ENCODE peak calls at places on chromosomes 7 and 10, in ten cellular contexts. One of them, this sample, is unnamed. For H3K4me1 and H3K9me3, the result is how much of the 10 kb centered on the place peaks cover.

GRCh38 chr10:101867931-101868330 is 24.3 kb upstream of the KCNIP2 start:
- DNase-seq in endothelial cell of umbilical vein: no peak
- DNase-seq in Caco-2: no peak
- DNase-seq in CD8-positive, alpha-beta T cell: no peak
- DNase-seq in mucosa of descending colon: no peak
- DNase-seq in OCI-LY7: no peak
- DNase-seq in heart left ventricle: no peak
- DNase-seq in mammary epithelial cell: no peak
- DNase-seq in colonic mucosa: no peak
- DNase-seq in prostate gland: no peak
- DNase-seq in this sample: no peak

GRCh38 chr10:55629792-55630490 is 731.1 kb downstream of the ZWINT start:
- DNase-seq in endothelial cell of umbilical vein: peak
- DNase-seq in Caco-2: no peak
- DNase-seq in CD8-positive, alpha-beta T cell: no peak
- DNase-seq in mucosa of descending colon: peak
- DNase-seq in OCI-LY7: no peak
- DNase-seq in heart left ventricle: peak
- DNase-seq in mammary epithelial cell: no peak
- DNase-seq in colonic mucosa: peak
- DNase-seq in prostate gland: no peak
- DNase-seq in this sample: no peak

GRCh38 chr7:78620931-78621330 is 822.4 kb downstream of the PHTF2 start:
- DNase-seq in endothelial cell of umbilical vein: peak
- DNase-seq in Caco-2: no peak
- DNase-seq in CD8-positive, alpha-beta T cell: no peak
- DNase-seq in mucosa of descending colon: no peak
- DNase-seq in OCI-LY7: peak
- DNase-seq in heart left ventricle: no peak
- DNase-seq in mammary epithelial cell: peak
- DNase-seq in colonic mucosa: no peak
- DNase-seq in prostate gland: no peak
- DNase-seq in this sample: no peak

GRCh38 chr10:117914330-117914729 is 132.4 kb downstream of the RAB11FIP2 start:
- DNase-seq in endothelial cell of umbilical vein: no peak
- DNase-seq in Caco-2: no peak
- DNase-seq in CD8-positive, alpha-beta T cell: no peak
- DNase-seq in mucosa of descending colon: no peak
- DNase-seq in OCI-LY7: no peak
- DNase-seq in heart left ventricle: no peak
- DNase-seq in mammary epithelial cell: no peak
- DNase-seq in colonic mucosa: no peak
- DNase-seq in prostate gland: no peak
- DNase-seq in this sample: no peak

GRCh38 chr10:86361134-86362128 is 5.2 kb downstream of the GRID1 start:
- DNase-seq in endothelial cell of umbilical vein: no peak
- DNase-seq in Caco-2: peak
- DNase-seq in CD8-positive, alpha-beta T cell: no peak
- DNase-seq in mucosa of descending colon: no peak
- DNase-seq in OCI-LY7: no peak
- DNase-seq in heart left ventricle: peak
- DNase-seq in mammary epithelial cell: no peak
- DNase-seq in colonic mucosa: no peak
- DNase-seq in prostate gland: no peak
- DNase-seq in this sample: peak

GRCh38 chr7:37732253-37732652 is 48.7 kb downstream of the GPR141 start:
- DNase-seq in endothelial cell of umbilical vein: peak
- DNase-seq in Caco-2: peak
- DNase-seq in CD8-positive, alpha-beta T cell: no peak
- DNase-seq in mucosa of descending colon: no peak
- DNase-seq in OCI-LY7: peak
- DNase-seq in heart left ventricle: peak
- DNase-seq in mammary epithelial cell: peak
- DNase-seq in colonic mucosa: peak
- DNase-seq in prostate gland: peak
- DNase-seq in this sample: no peak

GRCh38 chr10:21173433-21173963 is 276.4 kb upstream of the NEBL start:
- DNase-seq in endothelial cell of umbilical vein: no peak
- DNase-seq in Caco-2: peak
- DNase-seq in CD8-positive, alpha-beta T cell: no peak
- DNase-seq in mucosa of descending colon: peak
- DNase-seq in OCI-LY7: no peak
- DNase-seq in heart left ventricle: peak
- DNase-seq in mammary epithelial cell: no peak
- DNase-seq in colonic mucosa: peak
- DNase-seq in prostate gland: no peak
- DNase-seq in this sample: no peak

GRCh38 chr10:69486922-69487730 is 35.9 kb downstream of the TSPAN15 start:
- DNase-seq in endothelial cell of umbilical vein: no peak
- DNase-seq in Caco-2: no peak
- DNase-seq in CD8-positive, alpha-beta T cell: no peak
- DNase-seq in mucosa of descending colon: peak
- DNase-seq in OCI-LY7: no peak
- DNase-seq in heart left ventricle: no peak
- DNase-seq in mammary epithelial cell: peak
- DNase-seq in colonic mucosa: no peak
- DNase-seq in prostate gland: no peak
- DNase-seq in this sample: no peak

GRCh38 chr10:18400201-18400910 is 251.0 kb downstream of the NSUN6 start:
- DNase-seq in endothelial cell of umbilical vein: no peak
- DNase-seq in Caco-2: peak
- DNase-seq in CD8-positive, alpha-beta T cell: no peak
- DNase-seq in mucosa of descending colon: peak
- DNase-seq in OCI-LY7: no peak
- DNase-seq in heart left ventricle: no peak
- DNase-seq in mammary epithelial cell: no peak
- DNase-seq in colonic mucosa: peak
- DNase-seq in prostate gland: no peak
- DNase-seq in this sample: peak

GRCh38 chr10:18401416-18402195 is 249.8 kb downstream of the NSUN6 start:
- DNase-seq in endothelial cell of umbilical vein: no peak
- DNase-seq in Caco-2: no peak
- DNase-seq in CD8-positive, alpha-beta T cell: no peak
- DNase-seq in mucosa of descending colon: no peak
- DNase-seq in OCI-LY7: no peak
- DNase-seq in heart left ventricle: no peak
- DNase-seq in mammary epithelial cell: no peak
- DNase-seq in colonic mucosa: no peak
- DNase-seq in prostate gland: no peak
- DNase-seq in this sample: no peak

GRCh38 chr10:18399158-18399557 is 252.2 kb downstream of the NSUN6 start:
- DNase-seq in endothelial cell of umbilical vein: no peak
- DNase-seq in Caco-2: no peak
- DNase-seq in CD8-positive, alpha-beta T cell: no peak
- DNase-seq in mucosa of descending colon: no peak
- DNase-seq in OCI-LY7: no peak
- DNase-seq in heart left ventricle: no peak
- DNase-seq in mammary epithelial cell: no peak
- DNase-seq in colonic mucosa: no peak
- DNase-seq in prostate gland: no peak
- DNase-seq in this sample: no peak

GRCh38 chr10:18400911-18401260 is 250.5 kb downstream of the NSUN6 start:
- DNase-seq in endothelial cell of umbilical vein: no peak
- DNase-seq in Caco-2: peak
- DNase-seq in CD8-positive, alpha-beta T cell: no peak
- DNase-seq in mucosa of descending colon: peak
- DNase-seq in OCI-LY7: no peak
- DNase-seq in heart left ventricle: no peak
- DNase-seq in mammary epithelial cell: no peak
- DNase-seq in colonic mucosa: peak
- DNase-seq in prostate gland: no peak
- DNase-seq in this sample: peak

GRCh38 chr10:18397886-18398285 is 253.5 kb downstream of the NSUN6 start:
- DNase-seq in endothelial cell of umbilical vein: no peak
- DNase-seq in Caco-2: no peak
- DNase-seq in CD8-positive, alpha-beta T cell: no peak
- DNase-seq in mucosa of descending colon: no peak
- DNase-seq in OCI-LY7: no peak
- DNase-seq in heart left ventricle: no peak
- DNase-seq in mammary epithelial cell: no peak
- DNase-seq in colonic mucosa: no peak
- DNase-seq in prostate gland: no peak
- DNase-seq in this sample: no peak
- H3K4me1 ChIP-seq in endothelial cell of umbilical vein: under half
- H3K4me1 ChIP-seq in Caco-2: under half
- H3K4me1 ChIP-seq in CD8-positive, alpha-beta T cell: under half
- H3K4me1 ChIP-seq in mucosa of descending colon: under half
- H3K4me1 ChIP-seq in OCI-LY7: under half
- H3K4me1 ChIP-seq in heart left ventricle: under half
- H3K4me1 ChIP-seq in mammary epithelial cell: under half
- H3K4me1 ChIP-seq in colonic mucosa: under half
- H3K4me1 ChIP-seq in prostate gland: under half
- H3K4me1 ChIP-seq in this sample: under half

GRCh38 chr7:158164101-158165095 is 423.2 kb downstream of the PTPRN2 start:
- DNase-seq in endothelial cell of umbilical vein: no peak
- DNase-seq in Caco-2: no peak
- DNase-seq in CD8-positive, alpha-beta T cell: no peak
- DNase-seq in mucosa of descending colon: no peak
- DNase-seq in OCI-LY7: no peak
- DNase-seq in heart left ventricle: no peak
- DNase-seq in mammary epithelial cell: no peak
- DNase-seq in colonic mucosa: no peak
- DNase-seq in prostate gland: no peak
- DNase-seq in this sample: no peak
- H3K9me3 ChIP-seq in endothelial cell of umbilical vein: under half
- H3K9me3 ChIP-seq in Caco-2: under half
- H3K9me3 ChIP-seq in CD8-positive, alpha-beta T cell: under half
- H3K9me3 ChIP-seq in mucosa of descending colon: under half
- H3K9me3 ChIP-seq in OCI-LY7: under half
- H3K9me3 ChIP-seq in heart left ventricle: under half
- H3K9me3 ChIP-seq in mammary epithelial cell: under half
- H3K9me3 ChIP-seq in colonic mucosa: under half
- H3K9me3 ChIP-seq in prostate gland: under half
- H3K9me3 ChIP-seq in this sample: under half

GRCh38 chr7:43922726-43923125 is 3.5 kb upstream of the UBE2D4 start:
- DNase-seq in endothelial cell of umbilical vein: no peak
- DNase-seq in Caco-2: no peak
- DNase-seq in CD8-positive, alpha-beta T cell: no peak
- DNase-seq in mucosa of descending colon: no peak
- DNase-seq in OCI-LY7: no peak
- DNase-seq in heart left ventricle: no peak
- DNase-seq in mammary epithelial cell: no peak
- DNase-seq in colonic mucosa: no peak
- DNase-seq in prostate gland: no peak
- DNase-seq in this sample: no peak

GRCh38 chr7:43929529-43930457 is 3.6 kb downstream of the UBE2D4 start:
- DNase-seq in endothelial cell of umbilical vein: no peak
- DNase-seq in Caco-2: peak
- DNase-seq in CD8-positive, alpha-beta T cell: no peak
- DNase-seq in mucosa of descending colon: no peak
- DNase-seq in OCI-LY7: no peak
- DNase-seq in heart left ventricle: no peak
- DNase-seq in mammary epithelial cell: no peak
- DNase-seq in colonic mucosa: no peak
- DNase-seq in prostate gland: no peak
- DNase-seq in this sample: no peak

GRCh38 chr7:43921423-43921822 is 4.8 kb upstream of the UBE2D4 start:
- DNase-seq in endothelial cell of umbilical vein: no peak
- DNase-seq in Caco-2: no peak
- DNase-seq in CD8-positive, alpha-beta T cell: no peak
- DNase-seq in mucosa of descending colon: no peak
- DNase-seq in OCI-LY7: no peak
- DNase-seq in heart left ventricle: no peak
- DNase-seq in mammary epithelial cell: no peak
- DNase-seq in colonic mucosa: no peak
- DNase-seq in prostate gland: no peak
- DNase-seq in this sample: no peak

GRCh38 chr7:43927810-43928209 is 1.6 kb downstream of the UBE2D4 start:
- DNase-seq in endothelial cell of umbilical vein: no peak
- DNase-seq in Caco-2: no peak
- DNase-seq in CD8-positive, alpha-beta T cell: no peak
- DNase-seq in mucosa of descending colon: no peak
- DNase-seq in OCI-LY7: no peak
- DNase-seq in heart left ventricle: no peak
- DNase-seq in mammary epithelial cell: no peak
- DNase-seq in colonic mucosa: no peak
- DNase-seq in prostate gland: no peak
- DNase-seq in this sample: no peak

GRCh38 chr7:43926193-43927043 is at the start of gene UBE2D4:
- DNase-seq in endothelial cell of umbilical vein: peak
- DNase-seq in Caco-2: peak
- DNase-seq in CD8-positive, alpha-beta T cell: peak
- DNase-seq in mucosa of descending colon: peak
- DNase-seq in OCI-LY7: peak
- DNase-seq in heart left ventricle: peak
- DNase-seq in mammary epithelial cell: peak
- DNase-seq in colonic mucosa: peak
- DNase-seq in prostate gland: peak
- DNase-seq in this sample: peak
- TF ChIP-seq CTCF in endothelial cell of umbilical vein: no peak
- TF ChIP-seq CTCF in Caco-2: peak
- TF ChIP-seq CTCF in CD8-positive, alpha-beta T cell: no peak
- TF ChIP-seq CTCF in mucosa of descending colon: no peak
- TF ChIP-seq CTCF in OCI-LY7: no peak
- TF ChIP-seq CTCF in heart left ventricle: peak
- TF ChIP-seq CTCF in mammary epithelial cell: peak
- TF ChIP-seq CTCF in colonic mucosa: no peak
- TF ChIP-seq CTCF in prostate gland: peak
- TF ChIP-seq CTCF in this sample: no peak

GRCh38 chr10:127890935-127891334 is 1.8 kb downstream of the CLRN3 start:
- DNase-seq in endothelial cell of umbilical vein: no peak
- DNase-seq in Caco-2: no peak
- DNase-seq in CD8-positive, alpha-beta T cell: no peak
- DNase-seq in mucosa of descending colon: no peak
- DNase-seq in OCI-LY7: no peak
- DNase-seq in heart left ventricle: no peak
- DNase-seq in mammary epithelial cell: no peak
- DNase-seq in colonic mucosa: no peak
- DNase-seq in prostate gland: no peak
- DNase-seq in this sample: no peak

GRCh38 chr10:127889605-127890195 is 3.0 kb downstream of the CLRN3 start:
- DNase-seq in endothelial cell of umbilical vein: no peak
- DNase-seq in Caco-2: no peak
- DNase-seq in CD8-positive, alpha-beta T cell: no peak
- DNase-seq in mucosa of descending colon: no peak
- DNase-seq in OCI-LY7: no peak
- DNase-seq in heart left ventricle: no peak
- DNase-seq in mammary epithelial cell: peak
- DNase-seq in colonic mucosa: peak
- DNase-seq in prostate gland: no peak
- DNase-seq in this sample: no peak

GRCh38 chr10:127888526-127889312 is 4.0 kb downstream of the CLRN3 start:
- DNase-seq in endothelial cell of umbilical vein: no peak
- DNase-seq in Caco-2: no peak
- DNase-seq in CD8-positive, alpha-beta T cell: no peak
- DNase-seq in mucosa of descending colon: peak
- DNase-seq in OCI-LY7: no peak
- DNase-seq in heart left ventricle: no peak
- DNase-seq in mammary epithelial cell: no peak
- DNase-seq in colonic mucosa: peak
- DNase-seq in prostate gland: no peak
- DNase-seq in this sample: no peak

GRCh38 chr10:127886371-127887051 is 6.2 kb downstream of the CLRN3 start:
- DNase-seq in endothelial cell of umbilical vein: no peak
- DNase-seq in Caco-2: peak
- DNase-seq in CD8-positive, alpha-beta T cell: no peak
- DNase-seq in mucosa of descending colon: peak
- DNase-seq in OCI-LY7: no peak
- DNase-seq in heart left ventricle: no peak
- DNase-seq in mammary epithelial cell: no peak
- DNase-seq in colonic mucosa: peak
- DNase-seq in prostate gland: no peak
- DNase-seq in this sample: peak

DNA sequence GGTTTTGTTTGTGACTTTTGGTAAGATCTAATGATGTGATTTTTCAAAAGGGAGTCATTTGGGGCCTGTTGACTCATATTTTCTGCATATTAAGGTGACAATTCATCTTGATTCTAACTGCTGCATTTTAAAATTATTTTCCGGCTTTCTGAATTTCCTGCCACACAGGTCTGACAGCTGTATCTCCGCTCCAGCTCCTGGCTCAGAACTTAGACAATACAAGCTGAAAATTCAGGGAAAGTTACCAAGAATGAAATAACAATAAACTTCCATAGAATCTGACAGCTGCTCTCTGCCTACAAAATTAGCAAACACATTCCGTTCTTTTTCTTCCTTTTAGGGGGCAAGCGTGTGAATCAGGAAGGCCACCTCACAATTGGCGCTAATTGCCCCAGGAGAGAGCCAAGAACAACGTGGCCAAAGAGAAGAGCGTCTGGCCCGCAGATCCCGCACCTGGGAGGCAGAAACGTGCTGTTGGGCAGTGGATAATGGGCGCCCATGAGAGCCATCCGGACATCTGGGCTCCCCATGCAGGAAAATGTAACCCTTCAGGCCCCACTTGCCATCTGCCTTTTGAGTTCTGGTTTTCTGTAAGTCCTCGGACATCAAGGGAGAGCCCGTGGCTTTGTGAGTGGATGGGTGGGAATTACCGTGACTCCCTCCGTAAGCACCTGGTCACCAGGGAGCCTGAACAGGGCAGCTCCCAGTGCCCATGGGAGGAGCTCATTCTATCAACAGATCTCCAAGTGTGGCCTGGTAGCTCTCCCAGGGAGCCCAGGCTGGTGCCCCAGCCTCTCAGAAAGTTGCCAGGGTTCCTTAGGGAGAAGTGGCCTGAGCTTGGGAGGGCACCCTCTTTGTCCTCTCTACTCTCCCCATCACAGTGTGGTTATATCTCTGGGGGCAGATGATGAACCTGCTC is 5.0 kb downstream of the CLRN3 start:
- DNase-seq in endothelial cell of umbilical vein: peak
- DNase-seq in Caco-2: no peak
- DNase-seq in CD8-positive, alpha-beta T cell: no peak
- DNase-seq in mucosa of descending colon: peak
- DNase-seq in OCI-LY7: no peak
- DNase-seq in heart left ventricle: no peak
- DNase-seq in mammary epithelial cell: no peak
- DNase-seq in colonic mucosa: peak
- DNase-seq in prostate gland: no peak
- DNase-seq in this sample: no peak
- H3K4me1 ChIP-seq in endothelial cell of umbilical vein: under half
- H3K4me1 ChIP-seq in Caco-2: under half
- H3K4me1 ChIP-seq in CD8-positive, alpha-beta T cell: under half
- H3K4me1 ChIP-seq in mucosa of descending colon: under half
- H3K4me1 ChIP-seq in OCI-LY7: under half
- H3K4me1 ChIP-seq in heart left ventricle: under half
- H3K4me1 ChIP-seq in mammary epithelial cell: under half
- H3K4me1 ChIP-seq in colonic mucosa: under half
- H3K4me1 ChIP-seq in prostate gland: under half
- H3K4me1 ChIP-seq in this sample: under half

This sample was measured in right lobe of liver.